ENCODE peak calls at places on chromosomes 4 and X, in nine cellular contexts. S, P, O, V, B, U, J, Z and R are unnamed samples. For H3K4me1 and H3K27me3, the result is how much of the 10 kb centered on the place peaks cover.

GRCh38 chr4:7687006-7687405 is 252.3 kb upstream of the PSAPL1 start:
- DNase-seq in P (no peak), S (no peak), O (peak), V (no peak), Z (no peak), J (no peak), U (no peak), B (no peak), R (no peak)

GRCh38 chr4:114284629-114285028 is 305.2 kb upstream of the ARSJ start:
- DNase-seq in Z (no peak), B (no peak), O (no peak), V (no peak), S (no peak), P (no peak), J (no peak), U (no peak), R (no peak)

GRCh38 chr4:8451440-8452182 is 11.0 kb downstream of the TRMT44 start:
- DNase-seq in Z (no peak), J (no peak), U (no peak), V (peak), P (no peak), O (no peak), B (no peak), S (no peak), R (peak)

GRCh38 chrX:8728932-8729331 is 3.0 kb downstream of the ANOS1 start:
- DNase-seq in S (no peak), B (no peak), J (no peak), P (no peak), V (no peak), O (no peak), Z (no peak), U (no peak), R (no peak)

GRCh38 chr4:55393461-55394320 is 2.1 kb upstream of the TMEM165 start:
- DNase-seq in P (no peak), S (no peak), O (no peak), J (no peak), B (peak), Z (no peak), V (no peak), U (no peak), R (no peak)

GRCh38 chr4:99403380-99404194 is 31.6 kb downstream of the ADH7 start:
- DNase-seq in P (no peak), U (no peak), V (no peak), O (no peak), J (no peak), S (no peak), Z (no peak), B (peak), R (no peak)

GRCh38 chr4:2074588-2074987 is 15.5 kb downstream of the NAT8L start:
- DNase-seq in V (no peak), Z (no peak), O (peak), S (no peak), J (no peak), B (no peak), P (no peak), U (no peak), R (no peak)

GRCh38 chr4:77899607-77900006 is 37.0 kb downstream of the MRPL1 start:
- DNase-seq in S (no peak), Z (no peak), U (no peak), P (no peak), B (no peak), J (no peak), V (no peak), O (no peak), R (no peak)

GRCh38 chr4:61298178-61298740 is 98.1 kb downstream of the ADGRL3 start:
- DNase-seq in V (no peak), O (no peak), Z (no peak), U (no peak), S (no peak), P (no peak), J (no peak), B (no peak), R (no peak)

GRCh38 chr4:105679186-105679585 is 29.3 kb downstream of the INTS12 start:
- DNase-seq in S (no peak), Z (no peak), B (no peak), U (no peak), V (no peak), P (peak), J (no peak), O (no peak), R (no peak)

GRCh38 chrX:155086202-155086840 is 15.0 kb downstream of the BRCC3 start:
- DNase-seq in B (peak), P (peak), S (no peak), Z (peak), V (no peak), J (peak), U (peak), O (peak), R (no peak)

GRCh38 chrX:136205882-136206281 is 45.3 kb downstream of the MAP7D3 start:
- DNase-seq in B (no peak), V (no peak), J (no peak), O (no peak), U (no peak), P (no peak), Z (no peak), S (no peak), R (no peak)

GRCh38 chrX:114800719-114801118 is 216.7 kb downstream of the IL13RA2 start:
- DNase-seq in B (peak), U (no peak), J (no peak), Z (no peak), P (no peak), S (no peak), O (no peak), V (no peak), R (no peak)

DNA sequence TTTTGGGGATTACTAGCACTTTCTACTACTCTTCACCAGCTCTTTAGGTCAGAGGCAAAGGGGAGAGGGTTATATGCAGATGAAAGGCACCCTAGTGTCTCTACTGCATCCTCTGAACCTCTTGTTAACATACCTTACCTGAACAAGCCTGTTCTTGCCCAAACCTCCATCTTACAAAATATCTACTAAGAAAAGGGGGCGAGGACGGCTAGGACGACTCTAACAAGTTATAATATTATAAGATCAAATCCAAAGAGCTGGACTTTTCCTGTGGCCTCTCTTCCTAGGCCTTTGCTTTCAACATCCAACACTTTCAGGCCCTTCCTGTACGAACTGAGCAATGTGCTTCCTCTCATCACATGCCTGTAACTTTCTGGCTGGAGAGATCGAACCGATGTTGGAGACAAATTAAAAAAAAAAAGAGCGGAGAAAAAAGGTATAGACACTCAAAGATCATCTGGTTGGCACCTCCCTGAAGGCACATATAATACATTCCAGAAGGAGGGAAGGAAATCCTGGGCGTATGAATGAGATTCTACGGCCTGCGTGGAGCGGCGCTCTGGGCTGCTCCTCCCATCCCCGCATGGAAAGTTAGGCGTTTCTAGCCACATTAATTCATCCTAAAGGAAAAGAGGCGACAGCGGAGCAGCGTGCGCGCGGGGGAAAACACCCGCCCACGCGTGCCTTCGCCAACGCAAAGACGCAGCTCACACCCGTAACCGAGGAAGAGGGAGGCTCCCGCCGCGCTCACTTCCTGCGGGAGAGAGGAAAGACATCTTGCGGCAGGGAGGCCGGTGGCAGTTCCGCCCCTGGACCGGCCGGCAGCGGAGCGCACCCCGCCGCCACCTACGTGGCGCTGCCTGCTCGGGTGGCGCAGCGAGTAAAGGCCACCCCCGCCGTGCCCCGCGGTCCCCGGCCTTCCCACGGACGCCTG is 803 bp downstream of the PRDM5 start:
- DNase-seq in B (peak), S (peak), U (peak), Z (peak), P (peak), V (peak), J (peak), O (peak), R (peak)
- TF ChIP-seq POLR2A in B (peak), S (no peak), U (peak), Z (no peak), P (peak), V (peak), J (no peak), O (no peak), R (no peak)

DNA sequence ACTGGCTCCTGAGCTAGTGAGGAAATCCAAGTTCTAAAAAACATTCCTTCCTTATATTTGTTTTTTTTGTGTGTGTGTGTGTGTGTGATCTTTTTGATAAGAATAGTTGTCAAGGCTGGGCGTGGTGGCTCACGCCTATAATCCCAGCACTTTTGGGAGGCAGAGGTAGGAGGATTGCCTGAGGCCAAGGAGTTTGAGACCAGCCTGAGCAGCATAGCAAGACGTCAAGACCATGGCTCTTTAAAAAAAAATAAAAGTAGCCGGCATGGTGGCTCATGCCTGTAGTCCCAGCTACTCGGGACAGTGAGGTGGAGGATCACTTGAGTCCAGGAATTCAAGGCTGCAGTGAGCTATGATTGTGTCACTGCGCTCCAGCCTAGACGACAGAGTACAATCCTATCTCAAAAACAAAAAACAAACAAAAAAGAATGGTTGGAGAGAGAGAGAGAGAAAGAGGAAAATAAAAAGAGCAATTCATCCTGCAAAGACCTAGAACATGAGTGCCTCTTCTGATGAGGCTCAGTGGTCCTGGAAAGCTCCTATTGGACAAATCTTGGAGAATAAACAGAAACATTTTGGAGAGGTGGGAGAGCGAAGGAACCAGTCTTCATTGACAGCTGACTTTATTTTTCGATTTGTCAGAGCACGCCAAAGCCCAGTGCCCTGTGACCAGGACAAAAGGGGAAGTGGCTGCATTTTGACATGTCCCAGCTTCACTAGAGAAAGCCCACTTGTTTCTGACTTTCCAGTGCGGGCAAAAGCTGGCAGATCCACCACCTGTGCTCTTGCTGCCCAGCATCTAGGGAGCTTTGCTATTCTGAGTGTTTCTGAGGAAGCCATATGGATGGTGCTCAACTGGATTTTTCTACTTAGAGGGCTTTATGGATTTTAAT is 244.7 kb downstream of the PALLD start:
- DNase-seq in Z (peak), O (no peak), P (no peak), V (no peak), U (no peak), J (no peak), B (no peak), S (no peak), R (no peak)
- H3K4me1 ChIP-seq in Z (under half), O (under half), P (under half), V (under half), U (under half), J (under half), B (under half), S (under half), R (under half)

DNA sequence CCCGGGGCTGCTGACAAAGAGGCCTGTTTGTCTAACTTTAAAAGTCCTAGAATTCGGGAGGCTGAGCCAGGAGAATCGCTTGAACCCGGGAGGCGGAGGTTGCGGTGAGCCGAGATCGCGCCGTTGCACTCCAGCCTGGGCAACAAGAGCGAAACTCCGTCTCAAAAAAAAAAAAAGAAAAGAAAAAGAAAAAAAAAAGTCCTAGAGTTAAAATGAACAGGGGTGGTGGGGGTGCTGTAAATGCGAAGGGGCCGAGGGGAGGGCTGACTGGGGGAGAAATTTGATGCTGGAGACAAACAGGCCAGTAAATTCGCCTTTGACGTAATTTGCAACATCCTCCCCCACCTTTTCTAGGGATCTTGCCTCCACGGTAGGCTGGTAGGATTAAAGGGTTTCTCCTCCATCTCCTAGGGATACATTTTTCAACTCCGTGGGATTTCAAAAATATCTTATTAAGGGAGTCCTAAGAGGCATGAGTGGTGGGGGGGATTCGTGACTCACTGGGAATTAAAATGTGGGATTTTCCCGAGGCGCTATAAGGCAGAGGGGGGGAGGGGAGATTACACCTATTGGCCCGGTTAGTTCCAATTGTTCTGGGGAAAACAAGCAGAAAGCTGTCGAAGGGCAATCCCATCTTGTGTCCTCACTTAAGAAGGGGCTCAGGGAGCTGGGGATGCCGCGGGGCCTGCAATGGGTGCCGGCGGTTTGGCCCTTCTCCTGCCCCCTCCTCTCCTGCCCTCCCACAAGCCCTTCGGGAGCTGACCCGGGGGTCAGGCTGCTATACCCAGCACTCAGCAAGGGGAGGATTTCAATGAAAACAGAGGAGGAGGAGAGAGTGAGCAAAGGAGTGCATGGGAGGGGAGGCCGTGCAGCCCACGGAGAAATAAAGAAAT is 3.0 kb upstream of the BCOR start:
- DNase-seq in P (no peak), V (no peak), J (no peak), B (no peak), O (no peak), U (peak), Z (no peak), S (no peak), R (no peak)
- H3K27me3 ChIP-seq in P (under half), V (under half), J (under half), B (under half), O (half or more), U (under half), Z (under half), S (half or more), R (under half)

GRCh38 chr4:54017308-54017707 is 47.1 kb downstream of the CHIC2 start:
- DNase-seq in O (no peak), P (no peak), J (no peak), S (no peak), V (no peak), Z (no peak), U (no peak), B (no peak), R (no peak)

GRCh38 chr4:54017974-54018373 is 46.4 kb downstream of the CHIC2 start:
- DNase-seq in P (no peak), V (no peak), B (no peak), S (no peak), U (no peak), J (no peak), O (no peak), Z (no peak), R (no peak)

GRCh38 chr4:54016504-54016903 is 47.9 kb downstream of the CHIC2 start:
- DNase-seq in V (no peak), S (no peak), O (no peak), Z (no peak), J (no peak), U (no peak), B (no peak), P (no peak), R (no peak)

GRCh38 chr4:54015421-54016065 is 48.9 kb downstream of the CHIC2 start:
- DNase-seq in B (no peak), Z (no peak), J (no peak), P (no peak), V (no peak), O (no peak), U (no peak), S (no peak), R (no peak)

DNA sequence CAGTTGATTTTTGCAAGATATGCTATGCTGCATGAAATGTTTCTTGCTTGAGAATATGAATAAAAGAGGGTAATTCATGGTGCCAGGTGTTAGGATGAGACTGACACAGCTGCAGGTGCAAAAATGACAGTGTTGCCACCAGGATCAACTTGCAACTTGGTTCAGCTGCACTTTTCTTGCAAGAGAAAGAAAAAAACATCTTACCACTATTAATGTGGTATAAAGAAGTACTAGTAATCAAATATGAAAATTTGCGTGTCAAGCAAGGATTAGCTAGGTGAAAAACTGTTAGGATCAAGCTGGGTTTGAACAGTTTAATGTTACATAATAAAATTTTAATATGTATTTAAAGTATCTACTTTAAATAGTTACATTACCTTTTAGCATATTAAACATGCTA is 49.6 kb downstream of the CHIC2 start:
- DNase-seq in J (no peak), Z (no peak), P (no peak), B (no peak), U (no peak), S (no peak), V (no peak), O (no peak), R (no peak)
- TF ChIP-seq POLR2A in J (no peak), Z (no peak), P (no peak), B (no peak), U (no peak), S (no peak), V (no peak), O (no peak), R (no peak)

DNA sequence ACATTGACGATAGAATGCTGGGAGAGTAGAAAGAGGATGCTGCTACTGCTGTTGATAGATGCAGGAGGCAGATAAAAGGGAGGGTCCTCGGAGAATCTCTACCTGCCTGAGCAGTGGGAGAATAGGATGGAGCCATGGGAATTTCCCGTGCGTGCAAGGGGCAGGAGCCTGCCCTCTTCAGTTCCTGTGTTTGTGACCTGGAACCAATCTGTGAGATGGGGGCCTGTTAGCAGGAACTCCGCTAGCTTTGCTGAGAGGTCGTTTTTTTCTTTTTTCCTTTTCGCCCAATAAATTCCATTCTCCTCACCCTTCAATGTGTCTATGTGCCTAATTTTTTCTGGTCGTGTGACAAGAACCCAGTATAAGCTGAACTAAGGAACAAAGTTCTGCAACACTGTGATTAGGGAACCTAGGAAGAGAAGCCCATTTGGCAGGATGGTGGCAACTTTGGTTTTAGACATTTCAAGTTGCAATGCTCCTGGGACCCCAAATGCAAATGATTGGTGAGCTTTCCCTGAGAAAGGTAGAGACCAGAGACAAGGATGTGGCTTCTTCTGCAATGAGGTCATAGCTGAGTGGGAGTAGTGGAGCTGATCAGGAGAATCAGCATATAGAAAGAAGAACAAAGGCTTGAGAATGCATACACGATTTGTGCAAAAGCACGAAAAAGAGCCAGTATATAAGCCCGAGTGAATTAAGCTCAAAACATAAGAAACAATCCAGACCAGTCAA is 23.9 kb downstream of the SLC39A8 start:
- DNase-seq in V (no peak), O (no peak), B (no peak), J (no peak), U (no peak), Z (no peak), P (no peak), S (no peak), R (no peak)
- H3K4me1 ChIP-seq in V (under half), O (under half), B (under half), J (under half), U (under half), Z (under half), P (under half), S (under half), R (under half)